ENCODE peak calls at places on chromosomes 4 and X, in seven cellular contexts. H, U, O, J, X, Q and K are unnamed samples.

GRCh38 chr4:126396703-126397102 is 1081.9 kb downstream of the FAT4 start:
- DNase-seq in Q (no peak), X (no peak), O (no peak), J (no peak), H (no peak), U (no peak), K (no peak)

GRCh38 chr4:15144249-15144966 is 142.1 kb downstream of the CPEB2 start:
- DNase-seq in H (no peak), X (no peak), O (no peak), U (no peak), J (peak), Q (no peak), K (no peak)

GRCh38 chr4:122796801-122797404 is 29.7 kb upstream of the FGF2 start:
- DNase-seq in J (no peak), U (no peak), X (no peak), O (no peak), Q (no peak), H (no peak), K (no peak)

GRCh38 chrX:106999002-106999975 is 723 bp downstream of the MORC4 start:
- DNase-seq in U (peak), H (peak), X (peak), O (peak), Q (peak), J (peak), K (no peak)

GRCh38 chr4:71064521-71064920 is 71.1 kb downstream of the DCK start:
- DNase-seq in X (no peak), H (no peak), U (no peak), O (no peak), Q (no peak), J (no peak), K (no peak)

GRCh38 chr4:16897991-16898827 is at the start of gene LDB2:
- DNase-seq in U (peak), Q (peak), H (peak), X (peak), O (peak), J (peak), K (no peak)

GRCh38 chrX:1727531-1728027 is 112.7 kb downstream of the ASMT start:
- DNase-seq in U (no peak), X (no peak), J (no peak), Q (no peak), H (no peak), O (no peak), K (peak)

GRCh38 chr4:53541577-53542206 is 49.6 kb downstream of the LNX1 start:
- DNase-seq in Q (peak), J (no peak), X (no peak), U (peak), O (no peak), H (peak), K (no peak)

GRCh38 chr4:145735330-145735638 is 55.3 kb downstream of the C4orf51 start:
- DNase-seq in O (no peak), H (peak), U (peak), Q (no peak), J (no peak), X (no peak), K (no peak)

GRCh38 chr4:48297447-48297846 is 27.8 kb upstream of the TEC start:
- DNase-seq in J (no peak), O (no peak), Q (no peak), X (no peak), H (no peak), U (no peak), K (no peak)
- TF ChIP-seq CTCF in J (no peak), O (no peak), Q (no peak), X (no peak), H (no peak), U (no peak), K (no peak)

GRCh38 chrX:102517331-102517730 is 792 bp upstream of the TMSB15A start:
- DNase-seq in X (no peak), H (peak), O (no peak), Q (peak), J (no peak), U (peak), K (no peak)
- TF ChIP-seq CTCF in X (no peak), H (no peak), O (no peak), Q (peak), J (no peak), U (peak), K (peak)

GRCh38 chr4:127400736-127401346 is 231.9 kb upstream of the INTU start:
- DNase-seq in X (peak), H (peak), J (peak), U (peak), Q (peak), O (peak), K (no peak)
- TF ChIP-seq CTCF in X (peak), H (peak), J (peak), U (peak), Q (peak), O (peak), K (peak)

DNA sequence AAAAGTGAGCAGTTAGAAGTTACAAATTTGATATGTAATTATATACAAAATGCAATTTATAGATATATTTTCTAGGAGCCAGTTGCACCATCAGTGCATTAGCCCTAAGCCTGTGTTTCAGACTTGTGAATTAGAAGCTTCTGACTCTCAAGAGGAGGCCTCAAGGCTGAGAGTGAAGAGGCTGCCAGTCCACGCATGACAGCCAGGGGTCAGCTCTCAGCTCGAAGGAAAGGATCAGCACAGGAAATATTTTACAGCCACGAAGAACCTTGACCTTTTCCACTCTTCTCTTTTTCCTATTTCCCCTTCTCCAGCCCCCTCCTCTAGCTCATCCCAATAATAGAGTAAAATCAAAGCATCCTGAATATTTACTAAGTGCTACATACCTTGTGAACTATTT is 642.4 kb downstream of the TRIML1 start:
- DNase-seq in J (no peak), H (no peak), X (no peak), Q (peak), O (no peak), U (peak), K (no peak)
- TF ChIP-seq CTCF in J (peak), H (no peak), X (no peak), Q (peak), O (peak), U (peak), K (peak)

GRCh38 chrX:42720209-42720608 is 57.8 kb downstream of the PPP1R2C start:
- DNase-seq in O (no peak), J (no peak), H (no peak), Q (no peak), U (no peak), X (no peak), K (no peak)

GRCh38 chrX:42715689-42716022 is 62.3 kb downstream of the PPP1R2C start:
- DNase-seq in Q (no peak), J (no peak), H (no peak), U (no peak), X (no peak), O (no peak), K (no peak)

GRCh38 chrX:42710452-42710851 is 67.5 kb downstream of the PPP1R2C start:
- DNase-seq in Q (no peak), X (no peak), O (no peak), U (no peak), H (no peak), J (no peak), K (no peak)

GRCh38 chrX:42714981-42715688 is 62.8 kb downstream of the PPP1R2C start:
- DNase-seq in H (peak), J (no peak), X (peak), O (peak), U (no peak), Q (peak), K (no peak)
- TF ChIP-seq CTCF in H (peak), J (peak), X (no peak), O (no peak), U (no peak), Q (peak), K (peak)

GRCh38 chr4:46937493-46937892 is 28.4 kb upstream of the COX7B2 start:
- DNase-seq in H (peak), X (no peak), U (peak), O (no peak), J (no peak), Q (peak), K (no peak)
- TF ChIP-seq CTCF in H (peak), X (no peak), U (peak), O (no peak), J (no peak), Q (peak), K (peak)